ENCODE peak calls at places on chromosomes 4 and X, in four cellular contexts. One of them, this sample, is unnamed.
A peak's percentile ranks its signal among the peaks of the same experiment; 100 is the strongest.

GRCh38 chrX:11151799-11152591 is 40.9 kb downstream of the HCCS start:
- DNase-seq in CD4-positive, alpha-beta T cell: no peak
- DNase-seq in HFFc6: no peak
- DNase-seq in activated B cell treated with CpG ODN at 0.5 μM for 24 hours: no peak
- DNase-seq in this sample: no peak

GRCh38 chr4:140168936-140169335 is 15.0 kb upstream of the MAML3 start:
- DNase-seq in CD4-positive, alpha-beta T cell: no peak
- DNase-seq in HFFc6: no peak
- DNase-seq in activated B cell treated with CpG ODN at 0.5 μM for 24 hours: no peak
- DNase-seq in this sample: no peak

GRCh38 chrX:135302269-135302873 is 6.9 kb upstream of the ETDC start:
- DNase-seq in CD4-positive, alpha-beta T cell: no peak
- DNase-seq in HFFc6: no peak
- DNase-seq in activated B cell treated with CpG ODN at 0.5 μM for 24 hours: no peak
- DNase-seq in this sample: no peak

GRCh38 chrX:20143111-20143510 is 1.5 kb upstream of the EIF1AX start:
- DNase-seq in CD4-positive, alpha-beta T cell: no peak
- DNase-seq in HFFc6: no peak
- DNase-seq in activated B cell treated with CpG ODN at 0.5 μM for 24 hours: no peak
- DNase-seq in this sample: no peak

GRCh38 chr4:168979338-168979737 is 30.7 kb downstream of the CBR4 start:
- DNase-seq in CD4-positive, alpha-beta T cell: no peak
- DNase-seq in HFFc6: no peak
- DNase-seq in activated B cell treated with CpG ODN at 0.5 μM for 24 hours: no peak
- DNase-seq in this sample: no peak

GRCh38 chrX:130909469-130910136 is 6.6 kb upstream of the ENOX2 start:
- DNase-seq in CD4-positive, alpha-beta T cell: no peak
- DNase-seq in HFFc6: no peak
- DNase-seq in activated B cell treated with CpG ODN at 0.5 μM for 24 hours: no peak
- DNase-seq in this sample: no peak

GRCh38 chrX:132592880-132593279 is 104.0 kb upstream of the MBNL3 start:
- DNase-seq in CD4-positive, alpha-beta T cell: no peak
- DNase-seq in HFFc6: no peak
- DNase-seq in activated B cell treated with CpG ODN at 0.5 μM for 24 hours: no peak
- DNase-seq in this sample: no peak

GRCh38 chr4:17033256-17034245 is 135.1 kb upstream of the LDB2 start:
- DNase-seq in CD4-positive, alpha-beta T cell: no peak
- DNase-seq in HFFc6: no peak
- DNase-seq in activated B cell treated with CpG ODN at 0.5 μM for 24 hours: no peak
- DNase-seq in this sample: no peak

GRCh38 chrX:56729152-56729557 is at the start of gene NBDY:
- DNase-seq in CD4-positive, alpha-beta T cell: peak; percentile 35
- DNase-seq in HFFc6: peak; percentile 24
- DNase-seq in activated B cell treated with CpG ODN at 0.5 μM for 24 hours: peak; percentile 20
- DNase-seq in this sample: peak; percentile 65

GRCh38 chr4:128068927-128069326 is 7.8 kb downstream of the LARP1B start:
- DNase-seq in CD4-positive, alpha-beta T cell: no peak
- DNase-seq in HFFc6: peak; percentile 12
- DNase-seq in activated B cell treated with CpG ODN at 0.5 μM for 24 hours: no peak
- DNase-seq in this sample: no peak

GRCh38 chrX:153973127-153974002 is 811 bp downstream of the TMEM187 start:
- DNase-seq in CD4-positive, alpha-beta T cell: peak; percentile 19
- DNase-seq in HFFc6: no peak
- DNase-seq in activated B cell treated with CpG ODN at 0.5 μM for 24 hours: no peak
- DNase-seq in this sample: no peak

GRCh38 chr4:16227462-16227868 is 1.2 kb upstream of the TAPT1 start:
- DNase-seq in CD4-positive, alpha-beta T cell: no peak
- DNase-seq in HFFc6: no peak
- DNase-seq in activated B cell treated with CpG ODN at 0.5 μM for 24 hours: peak; percentile 25
- DNase-seq in this sample: no peak

GRCh38 chr4:52407545-52407944 is 251.6 kb downstream of the USP46 start:
- DNase-seq in CD4-positive, alpha-beta T cell: no peak
- DNase-seq in HFFc6: no peak
- DNase-seq in activated B cell treated with CpG ODN at 0.5 μM for 24 hours: no peak
- DNase-seq in this sample: no peak

GRCh38 chrX:57103489-57103888 is 17.9 kb downstream of the SPIN2B start:
- DNase-seq in CD4-positive, alpha-beta T cell: no peak
- DNase-seq in HFFc6: no peak
- DNase-seq in activated B cell treated with CpG ODN at 0.5 μM for 24 hours: no peak
- DNase-seq in this sample: no peak

GRCh38 chrX:53481093-53481492 is 46.9 kb upstream of the HSD17B10 start:
- DNase-seq in CD4-positive, alpha-beta T cell: no peak
- DNase-seq in HFFc6: no peak
- DNase-seq in activated B cell treated with CpG ODN at 0.5 μM for 24 hours: no peak
- DNase-seq in this sample: no peak

GRCh38 chr4:85780664-85781063 is 305.7 kb downstream of the ARHGAP24 start:
- DNase-seq in CD4-positive, alpha-beta T cell: no peak
- DNase-seq in HFFc6: no peak
- DNase-seq in activated B cell treated with CpG ODN at 0.5 μM for 24 hours: no peak
- DNase-seq in this sample: no peak

GRCh38 chr4:158169516-158169915 is 3.3 kb downstream of the GASK1B start:
- DNase-seq in CD4-positive, alpha-beta T cell: no peak
- DNase-seq in HFFc6: no peak
- DNase-seq in activated B cell treated with CpG ODN at 0.5 μM for 24 hours: no peak
- DNase-seq in this sample: no peak

GRCh38 chr4:2878346-2878745 is 34.7 kb downstream of the ADD1 start:
- DNase-seq in CD4-positive, alpha-beta T cell: no peak
- DNase-seq in HFFc6: no peak
- DNase-seq in activated B cell treated with CpG ODN at 0.5 μM for 24 hours: no peak
- DNase-seq in this sample: no peak

GRCh38 chr4:41880840-41881831 is 54.1 kb upstream of the TMEM33 start:
- DNase-seq in CD4-positive, alpha-beta T cell: no peak
- DNase-seq in HFFc6: no peak
- DNase-seq in activated B cell treated with CpG ODN at 0.5 μM for 24 hours: no peak
- DNase-seq in this sample: no peak

GRCh38 chrX:70171636-70172035 is 5.6 kb upstream of the DGAT2L6 start:
- DNase-seq in CD4-positive, alpha-beta T cell: no peak
- DNase-seq in HFFc6: no peak
- DNase-seq in activated B cell treated with CpG ODN at 0.5 μM for 24 hours: no peak
- DNase-seq in this sample: no peak

GRCh38 chr4:8275511-8275910 is 6.0 kb downstream of the HTRA3 start:
- DNase-seq in CD4-positive, alpha-beta T cell: no peak
- DNase-seq in HFFc6: no peak
- DNase-seq in activated B cell treated with CpG ODN at 0.5 μM for 24 hours: no peak
- DNase-seq in this sample: no peak

GRCh38 chr4:8273450-8273849 is 3.9 kb downstream of the HTRA3 start:
- DNase-seq in CD4-positive, alpha-beta T cell: no peak
- DNase-seq in HFFc6: no peak
- DNase-seq in activated B cell treated with CpG ODN at 0.5 μM for 24 hours: no peak
- DNase-seq in this sample: no peak

GRCh38 chr4:8274066-8274652 is 4.6 kb downstream of the HTRA3 start:
- DNase-seq in CD4-positive, alpha-beta T cell: no peak
- DNase-seq in HFFc6: no peak
- DNase-seq in activated B cell treated with CpG ODN at 0.5 μM for 24 hours: no peak
- DNase-seq in this sample: no peak

GRCh38 chr4:8276358-8277240 is 7.0 kb downstream of the HTRA3 start:
- DNase-seq in CD4-positive, alpha-beta T cell: no peak
- DNase-seq in HFFc6: no peak
- DNase-seq in activated B cell treated with CpG ODN at 0.5 μM for 24 hours: no peak
- DNase-seq in this sample: peak; percentile 90

DNA sequence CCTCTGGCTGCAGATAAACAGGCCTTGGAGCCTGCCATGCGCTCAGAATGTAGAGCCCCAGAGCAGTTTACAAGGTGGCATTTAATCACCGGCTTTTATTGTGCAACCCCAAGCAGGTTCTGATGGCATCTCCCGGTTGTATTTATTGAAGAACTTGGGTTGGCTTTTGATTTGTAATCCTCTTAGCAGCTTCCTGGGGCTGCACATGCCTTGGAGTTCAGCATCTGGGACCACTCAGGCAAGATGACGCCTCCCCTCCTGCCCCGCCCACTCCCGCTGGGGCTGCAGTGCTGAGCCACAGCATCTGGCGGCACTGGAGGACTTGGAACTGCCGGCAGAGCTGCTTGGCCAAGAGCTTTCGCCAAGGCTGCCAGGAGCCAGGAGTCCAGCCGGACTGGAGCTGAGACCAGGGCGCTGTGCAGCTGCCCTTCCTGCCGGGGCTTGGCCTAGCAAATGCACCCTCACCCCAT is 5.3 kb downstream of the HTRA3 start:
- DNase-seq in CD4-positive, alpha-beta T cell: no peak
- DNase-seq in HFFc6: peak; percentile 92
- DNase-seq in activated B cell treated with CpG ODN at 0.5 μM for 24 hours: no peak
- DNase-seq in this sample: no peak
- TF ChIP-seq CTCF in CD4-positive, alpha-beta T cell: no peak
- TF ChIP-seq CTCF in HFFc6: peak; percentile 66
- TF ChIP-seq CTCF in activated B cell treated with CpG ODN at 0.5 μM for 24 hours: no peak
- TF ChIP-seq CTCF in this sample: peak; percentile 71

DNA sequence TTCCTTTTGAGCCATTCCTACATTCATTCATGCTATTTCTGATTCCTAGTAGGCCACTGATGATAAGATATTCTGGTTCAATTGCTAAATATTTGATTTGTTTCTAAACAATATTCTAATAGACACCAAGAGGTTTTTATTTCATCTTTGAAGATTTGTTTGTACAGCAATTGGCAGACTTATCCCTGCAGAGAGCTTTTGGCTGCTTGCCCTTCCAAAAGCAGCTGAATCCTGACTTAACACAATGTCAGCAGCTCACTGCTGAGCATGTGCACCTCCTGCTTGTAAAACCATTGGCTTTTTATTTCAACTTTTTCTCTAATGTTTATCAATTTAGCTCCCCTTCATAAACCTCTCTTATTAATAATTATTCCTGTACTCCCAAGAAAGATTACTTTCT is 45.3 kb downstream of the MMRN1 start:
- DNase-seq in CD4-positive, alpha-beta T cell: no peak
- DNase-seq in HFFc6: no peak
- DNase-seq in activated B cell treated with CpG ODN at 0.5 μM for 24 hours: no peak
- DNase-seq in this sample: no peak
- TF ChIP-seq CTCF in CD4-positive, alpha-beta T cell: no peak
- TF ChIP-seq CTCF in HFFc6: no peak
- TF ChIP-seq CTCF in activated B cell treated with CpG ODN at 0.5 μM for 24 hours: no peak
- TF ChIP-seq CTCF in this sample: no peak

GRCh38 chr4:185224597-185224996 is 15.2 kb downstream of the SNX25 start:
- DNase-seq in CD4-positive, alpha-beta T cell: no peak
- DNase-seq in HFFc6: no peak
- DNase-seq in activated B cell treated with CpG ODN at 0.5 μM for 24 hours: no peak
- DNase-seq in this sample: no peak
- TF ChIP-seq CTCF in CD4-positive, alpha-beta T cell: no peak
- TF ChIP-seq CTCF in HFFc6: peak; percentile 58
- TF ChIP-seq CTCF in activated B cell treated with CpG ODN at 0.5 μM for 24 hours: no peak
- TF ChIP-seq CTCF in this sample: peak; percentile 50

DNA sequence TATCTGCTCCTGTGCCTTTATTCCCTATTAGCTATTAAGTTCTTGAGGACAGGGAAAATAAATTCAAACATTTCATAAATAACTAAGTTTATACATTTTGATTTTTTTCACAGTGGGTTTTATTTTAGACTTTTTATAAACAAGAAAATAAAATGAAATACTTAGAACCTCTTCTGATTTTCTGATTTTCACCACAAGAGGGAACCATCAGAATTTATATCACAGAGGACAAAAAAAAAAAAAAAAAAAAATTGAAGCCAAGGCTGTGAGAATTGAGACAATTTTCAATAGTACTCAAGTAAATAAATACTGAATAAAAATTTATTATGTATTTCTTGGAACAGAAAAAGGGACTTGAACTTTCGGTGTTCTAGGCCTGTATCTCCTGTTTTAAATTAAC is 288.1 kb downstream of the SH3BGRL start:
- DNase-seq in CD4-positive, alpha-beta T cell: no peak
- DNase-seq in HFFc6: no peak
- DNase-seq in activated B cell treated with CpG ODN at 0.5 μM for 24 hours: no peak
- DNase-seq in this sample: no peak
- TF ChIP-seq CTCF in CD4-positive, alpha-beta T cell: no peak
- TF ChIP-seq CTCF in HFFc6: peak; percentile 54
- TF ChIP-seq CTCF in activated B cell treated with CpG ODN at 0.5 μM for 24 hours: no peak
- TF ChIP-seq CTCF in this sample: peak; percentile 75

GRCh38 chrX:18119856-18120255 is 100.8 kb downstream of the BEND2 start:
- DNase-seq in CD4-positive, alpha-beta T cell: no peak
- DNase-seq in HFFc6: no peak
- DNase-seq in activated B cell treated with CpG ODN at 0.5 μM for 24 hours: no peak
- DNase-seq in this sample: no peak
- TF ChIP-seq CTCF in CD4-positive, alpha-beta T cell: no peak
- TF ChIP-seq CTCF in HFFc6: no peak
- TF ChIP-seq CTCF in activated B cell treated with CpG ODN at 0.5 μM for 24 hours: no peak
- TF ChIP-seq CTCF in this sample: no peak

GRCh38 chr4:73252001-73252400 is 6.6 kb downstream of the ANKRD17 start:
- DNase-seq in CD4-positive, alpha-beta T cell: no peak
- DNase-seq in HFFc6: no peak
- DNase-seq in activated B cell treated with CpG ODN at 0.5 μM for 24 hours: no peak
- DNase-seq in this sample: no peak

GRCh38 chr4:73248821-73249220 is 9.8 kb downstream of the ANKRD17 start:
- DNase-seq in CD4-positive, alpha-beta T cell: no peak
- DNase-seq in HFFc6: no peak
- DNase-seq in activated B cell treated with CpG ODN at 0.5 μM for 24 hours: no peak
- DNase-seq in this sample: no peak

GRCh38 chr4:73250642-73251041 is 8.0 kb downstream of the ANKRD17 start:
- DNase-seq in CD4-positive, alpha-beta T cell: no peak
- DNase-seq in HFFc6: no peak
- DNase-seq in activated B cell treated with CpG ODN at 0.5 μM for 24 hours: no peak
- DNase-seq in this sample: no peak

GRCh38 chr4:73248416-73248815 is 10.2 kb downstream of the ANKRD17 start:
- DNase-seq in CD4-positive, alpha-beta T cell: no peak
- DNase-seq in HFFc6: no peak
- DNase-seq in activated B cell treated with CpG ODN at 0.5 μM for 24 hours: no peak
- DNase-seq in this sample: no peak

GRCh38 chr4:73251384-73251783 is 7.2 kb downstream of the ANKRD17 start:
- DNase-seq in CD4-positive, alpha-beta T cell: no peak
- DNase-seq in HFFc6: no peak
- DNase-seq in activated B cell treated with CpG ODN at 0.5 μM for 24 hours: no peak
- DNase-seq in this sample: no peak
- TF ChIP-seq CTCF in CD4-positive, alpha-beta T cell: no peak
- TF ChIP-seq CTCF in HFFc6: peak; percentile 61
- TF ChIP-seq CTCF in activated B cell treated with CpG ODN at 0.5 μM for 24 hours: no peak
- TF ChIP-seq CTCF in this sample: peak; percentile 62

GRCh38 chrX:41010188-41010846 is 74.9 kb upstream of the USP9X start:
- DNase-seq in CD4-positive, alpha-beta T cell: no peak
- DNase-seq in HFFc6: peak; percentile 72
- DNase-seq in activated B cell treated with CpG ODN at 0.5 μM for 24 hours: peak; percentile 16
- DNase-seq in this sample: no peak
- TF ChIP-seq CTCF in CD4-positive, alpha-beta T cell: no peak
- TF ChIP-seq CTCF in HFFc6: peak; percentile 32
- TF ChIP-seq CTCF in activated B cell treated with CpG ODN at 0.5 μM for 24 hours: no peak
- TF ChIP-seq CTCF in this sample: peak; percentile 49

GRCh38 chr4:151603377-151603776 is 157.4 kb downstream of the GATB start:
- DNase-seq in CD4-positive, alpha-beta T cell: no peak
- DNase-seq in HFFc6: no peak
- DNase-seq in activated B cell treated with CpG ODN at 0.5 μM for 24 hours: no peak
- DNase-seq in this sample: no peak

GRCh38 chr4:151606061-151606460 is 154.7 kb downstream of the GATB start:
- DNase-seq in CD4-positive, alpha-beta T cell: no peak
- DNase-seq in HFFc6: no peak
- DNase-seq in activated B cell treated with CpG ODN at 0.5 μM for 24 hours: no peak
- DNase-seq in this sample: no peak

GRCh38 chr4:151605215-151605614 is 155.6 kb downstream of the GATB start:
- DNase-seq in CD4-positive, alpha-beta T cell: no peak
- DNase-seq in HFFc6: no peak
- DNase-seq in activated B cell treated with CpG ODN at 0.5 μM for 24 hours: no peak
- DNase-seq in this sample: no peak

GRCh38 chr4:151600432-151600831 is 160.4 kb downstream of the GATB start:
- DNase-seq in CD4-positive, alpha-beta T cell: no peak
- DNase-seq in HFFc6: peak; percentile 13
- DNase-seq in activated B cell treated with CpG ODN at 0.5 μM for 24 hours: no peak
- DNase-seq in this sample: no peak

DNA sequence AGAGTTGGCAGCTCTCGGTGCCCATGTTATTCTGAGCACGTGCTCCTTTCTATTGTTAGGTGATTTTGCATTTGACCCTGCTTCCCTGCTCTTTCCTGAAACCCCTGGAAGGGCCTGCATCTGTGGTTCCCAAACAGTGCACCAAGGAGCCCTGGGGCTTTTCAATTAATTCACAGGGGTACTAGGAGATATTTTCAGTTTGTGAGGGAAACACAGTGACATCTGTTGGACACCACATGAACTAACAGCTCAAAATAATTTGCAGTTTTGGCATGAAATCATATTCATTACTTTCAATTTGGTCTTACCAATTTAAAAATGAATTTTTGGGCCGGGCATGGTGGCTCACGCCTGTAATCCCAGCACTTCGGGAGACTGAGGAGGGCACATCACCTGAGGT is 156.6 kb downstream of the GATB start:
- DNase-seq in CD4-positive, alpha-beta T cell: no peak
- DNase-seq in HFFc6: peak; percentile 12
- DNase-seq in activated B cell treated with CpG ODN at 0.5 μM for 24 hours: no peak
- DNase-seq in this sample: no peak
- TF ChIP-seq CTCF in CD4-positive, alpha-beta T cell: no peak
- TF ChIP-seq CTCF in HFFc6: peak; percentile 82
- TF ChIP-seq CTCF in activated B cell treated with CpG ODN at 0.5 μM for 24 hours: no peak
- TF ChIP-seq CTCF in this sample: peak; percentile 88